ENCODE peak calls at places on chromosomes 16 and 17, in nine cellular contexts. U, L, E, V, Y, R, T, Q and W are unnamed samples.
A peak's percentile ranks its signal among the peaks of the same experiment; 100 is the strongest.

GRCh38 chr17:34580685-34581445 is 1.5 kb downstream of the TMEM132E start:
- ATAC-seq in U (peak; percentile 22), L (no peak), E (peak; percentile 29), V (no peak), Y (no peak), R (no peak), T (no peak), Q (no peak), W (no peak)

GRCh38 chr16:13767215-13767614 is 152.7 kb upstream of the ERCC4 start:
- ATAC-seq in U (no peak), L (no peak), E (no peak), V (no peak), Y (no peak), R (no peak), T (no peak), Q (no peak), W (no peak)

GRCh38 chr17:72529386-72529785 is 408.6 kb downstream of the SOX9 start:
- ATAC-seq in U (no peak), L (no peak), E (no peak), V (no peak), Y (no peak), R (no peak), T (no peak), Q (no peak), W (no peak)

GRCh38 chr16:4935231-4935855 is 1.6 kb downstream of the PPL start:
- ATAC-seq in U (no peak), L (peak; percentile 91), E (no peak), V (peak; percentile 83), Y (peak; percentile 74), R (no peak), T (no peak), Q (no peak), W (peak; percentile 94)

GRCh38 chr17:50667259-50668024 is 32.8 kb downstream of the ABCC3 start:
- ATAC-seq in U (no peak), L (no peak), E (no peak), V (no peak), Y (no peak), R (no peak), T (no peak), Q (no peak), W (no peak)

GRCh38 chr17:73720187-73720834 is 76.1 kb upstream of the SDK2 start:
- ATAC-seq in U (peak; percentile 64), L (no peak), E (peak; percentile 61), V (no peak), Y (no peak), R (no peak), T (peak; percentile 75), Q (peak; percentile 38), W (no peak)

GRCh38 chr16:82748026-82748425 is 121.3 kb downstream of the CDH13 start:
- ATAC-seq in U (no peak), L (peak; percentile 81), E (no peak), V (no peak), Y (peak; percentile 16), R (no peak), T (no peak), Q (no peak), W (no peak)

GRCh38 chr17:35775039-35775438 is 14.4 kb downstream of the C17orf50 start:
- ATAC-seq in U (no peak), L (no peak), E (no peak), V (no peak), Y (no peak), R (no peak), T (no peak), Q (no peak), W (no peak)

GRCh38 chr16:23594186-23594585 is 1.9 kb downstream of the NDUFAB1 start:
- ATAC-seq in U (no peak), L (peak; percentile 38), E (no peak), V (no peak), Y (no peak), R (no peak), T (no peak), Q (no peak), W (no peak)

GRCh38 chr16:69083306-69083941 is 22.0 kb upstream of the HAS3 start:
- ATAC-seq in U (no peak), L (no peak), E (no peak), V (no peak), Y (peak; percentile 49), R (no peak), T (no peak), Q (no peak), W (no peak)